ENCODE peak calls at places on chromosomes 11 and 22, in ten cellular contexts. L is nephron progenitor cell, Q is progenitor cell of endocrine pancreas, P is kidney epithelial cell, D is uterus, C is AG09309, T is endothelial cell, B is AG09319, Z is GM10248, A is A549. R is an unnamed sample.

GRCh38 chr11:47571895-47572294 is 6.5 kb downstream of the PTPMT1 start:
- DNase-seq in T (no peak), D (no peak), B (no peak), L (no peak), Z (no peak), P (no peak), C (no peak), A (no peak), Q (no peak), R (peak)

GRCh38 chr11:4019891-4020290 is 74.7 kb upstream of the RRM1 start:
- DNase-seq in Z (no peak), A (no peak), P (no peak), B (no peak), Q (no peak), D (no peak), L (no peak), T (no peak), C (no peak), R (peak)

GRCh38 chr11:128238521-128239222 is 348.7 kb downstream of the ETS1 start:
- DNase-seq in A (no peak), T (no peak), B (no peak), Z (peak), D (no peak), C (no peak), Q (no peak), L (no peak), P (no peak), R (no peak)

GRCh38 chr11:67691149-67691548 is 16.7 kb upstream of the ALDH3B2 start:
- DNase-seq in P (no peak), C (no peak), L (no peak), Z (no peak), B (no peak), D (no peak), T (no peak), Q (no peak), A (no peak), R (no peak)

GRCh38 chr11:68106165-68106940 is 14.8 kb downstream of the CHKA start:
- DNase-seq in Z (no peak), B (no peak), A (no peak), P (no peak), L (no peak), T (no peak), Q (no peak), C (no peak), D (no peak), R (no peak)

GRCh38 chr22:50473855-50474671 is 772 bp downstream of the SBF1 start:
- DNase-seq in T (peak), C (no peak), B (no peak), Q (no peak), P (no peak), D (no peak), L (peak), A (no peak), Z (no peak), R (peak)

GRCh38 chr11:27353593-27354358 is 9.2 kb downstream of the CCDC34 start:
- DNase-seq in Q (no peak), C (no peak), A (no peak), L (no peak), D (no peak), P (no peak), B (no peak), T (no peak), Z (no peak), R (peak)

GRCh38 chr11:35619754-35620640 is 1.7 kb downstream of the FJX1 start:
- DNase-seq in P (no peak), T (peak), L (peak), Q (peak), D (no peak), A (peak), B (no peak), C (no peak), Z (peak), R (peak)

GRCh38 chr11:126840201-126840886 is 160.2 kb downstream of the KIRREL3 start:
- DNase-seq in A (no peak), Q (no peak), C (peak), Z (no peak), T (no peak), D (no peak), L (no peak), B (no peak), P (no peak), R (peak)

GRCh38 chr11:44963071-44963575 is 12.4 kb upstream of the TP53I11 start:
- DNase-seq in P (no peak), B (no peak), Z (no peak), C (no peak), Q (no peak), T (no peak), L (no peak), D (no peak), A (no peak), R (no peak)

GRCh38 chr11:44868455-44869421 is 81.9 kb downstream of the TP53I11 start:
- DNase-seq in D (no peak), Z (no peak), P (no peak), Q (no peak), T (no peak), L (no peak), B (no peak), A (no peak), C (no peak), R (no peak)

GRCh38 chr11:32586576-32587190 is 3.1 kb downstream of the EIF3M start:
- DNase-seq in B (no peak), C (no peak), Z (no peak), A (peak), T (no peak), Q (no peak), D (no peak), P (no peak), L (no peak), R (peak)

GRCh38 chr11:46272816-46273427 is 4.5 kb upstream of the CREB3L1 start:
- DNase-seq in P (no peak), L (no peak), C (no peak), D (peak), Z (no peak), Q (no peak), A (no peak), T (no peak), B (no peak), R (peak)

GRCh38 chr11:12807621-12808020 is 133.4 kb downstream of the TEAD1 start:
- DNase-seq in Q (no peak), Z (no peak), D (no peak), T (no peak), P (no peak), C (no peak), A (no peak), L (no peak), B (no peak), R (no peak)

GRCh38 chr11:116882386-116882785 is 45.0 kb upstream of the APOA1 start:
- DNase-seq in A (no peak), L (no peak), Q (no peak), T (no peak), Z (no peak), D (no peak), P (peak), B (peak), C (peak), R (peak)

GRCh38 chr11:60769273-60769672 is 12.6 kb downstream of the MS4A15 start:
- DNase-seq in Z (no peak), B (no peak), T (no peak), L (no peak), C (no peak), P (no peak), A (no peak), Q (no peak), D (no peak), R (no peak)

GRCh38 chr11:36381005-36381350 is 84.9 kb downstream of the PRR5L start:
- DNase-seq in L (no peak), A (no peak), C (no peak), D (no peak), P (no peak), Z (no peak), B (no peak), T (no peak), Q (no peak), R (no peak)

GRCh38 chr22:25754527-25755202 is 12.7 kb downstream of the MYO18B start:
- DNase-seq in D (peak), B (peak), Z (no peak), Q (no peak), P (no peak), C (peak), T (no peak), L (no peak), A (peak), R (no peak)

GRCh38 chr22:40020956-40021355 is 26.2 kb downstream of the FAM83F start:
- DNase-seq in Z (no peak), L (no peak), C (no peak), Q (no peak), T (no peak), P (no peak), B (no peak), D (no peak), A (no peak), R (no peak)

GRCh38 chr22:35649636-35650250 is 1.5 kb downstream of the APOL6 start:
- DNase-seq in C (no peak), L (no peak), Z (no peak), B (no peak), Q (no peak), T (no peak), D (no peak), A (no peak), P (no peak), R (no peak)

GRCh38 chr22:19728836-19729235 is 5.5 kb downstream of the GP1BB start:
- DNase-seq in B (no peak), D (no peak), L (no peak), Q (no peak), A (no peak), C (no peak), Z (no peak), T (no peak), P (no peak), R (no peak)

GRCh38 chr11:47950396-47950795 is 30.0 kb upstream of the PTPRJ start:
- DNase-seq in C (no peak), T (no peak), P (no peak), Q (no peak), A (no peak), Z (no peak), D (no peak), L (no peak), B (no peak), R (no peak)

GRCh38 chr11:7858001-7858400 is 61.3 kb upstream of the OR5P2 start:
- DNase-seq in L (no peak), D (no peak), C (no peak), T (no peak), Z (no peak), P (no peak), A (no peak), B (no peak), Q (no peak), R (no peak)

GRCh38 chr11:68026391-68027105 is 3.9 kb upstream of the NDUFS8 start:
- DNase-seq in A (no peak), Q (no peak), B (no peak), D (no peak), Z (no peak), C (no peak), P (no peak), L (no peak), T (no peak), R (no peak)

GRCh38 chr11:1692708-1693326 is 4.2 kb upstream of the KRTAP5-6 start:
- DNase-seq in Z (no peak), P (no peak), Q (no peak), L (no peak), B (no peak), T (no peak), D (no peak), A (no peak), C (no peak), R (no peak)

GRCh38 chr22:33472462-33473344 is 414.5 kb upstream of the SYN3 start:
- DNase-seq in B (no peak), D (no peak), T (no peak), C (no peak), Q (no peak), Z (peak), A (no peak), P (no peak), L (no peak), R (no peak)

GRCh38 chr11:79404325-79404724 is 36.5 kb downstream of the TENM4 start:
- DNase-seq in L (no peak), T (no peak), D (peak), C (no peak), P (no peak), Q (no peak), B (no peak), Z (no peak), A (no peak), R (no peak)

GRCh38 chr11:1126491-1126926 is 31.2 kb upstream of the MUC5AC start:
- DNase-seq in Z (no peak), A (no peak), P (no peak), C (no peak), T (peak), B (no peak), D (no peak), L (no peak), Q (peak), R (no peak)

GRCh38 chr22:23909258-23909898 is 15.2 kb downstream of the MIF start:
- DNase-seq in Q (no peak), T (no peak), D (no peak), L (no peak), A (no peak), C (no peak), Z (no peak), B (no peak), P (no peak), R (no peak)

GRCh38 chr11:71249301-71249700 is 3.1 kb downstream of the SHANK2 start:
- DNase-seq in C (no peak), B (no peak), L (no peak), Q (no peak), P (no peak), T (no peak), D (no peak), A (no peak), Z (no peak), R (no peak)

GRCh38 chr11:64674774-64675173 is 48.2 kb downstream of the NRXN2 start:
- DNase-seq in P (no peak), C (no peak), T (no peak), A (no peak), Z (peak), L (no peak), Q (no peak), B (no peak), D (no peak), R (no peak)

GRCh38 chr22:45428391-45429385 is 15.2 kb downstream of the RIBC2 start:
- DNase-seq in A (no peak), L (no peak), B (no peak), Z (no peak), P (no peak), Q (no peak), C (no peak), D (peak), T (no peak), R (no peak)

GRCh38 chr11:2665747-2666710 is 33.8 kb downstream of the KCNQ1OT1 start:
- DNase-seq in T (no peak), Q (peak), L (no peak), D (peak), C (no peak), Z (no peak), A (no peak), B (no peak), P (no peak), R (no peak)

GRCh38 chr22:49853981-49854791 is 542 bp downstream of the ZBED4 start:
- DNase-seq in D (peak), Z (peak), A (peak), Q (no peak), T (peak), L (peak), C (no peak), B (no peak), P (no peak), R (peak)

GRCh38 chr11:125441648-125442410 is 54.2 kb downstream of the FEZ1 start:
- DNase-seq in C (no peak), Z (no peak), L (no peak), Q (no peak), P (no peak), A (no peak), D (no peak), T (no peak), B (no peak), R (no peak)

GRCh38 chr11:41050791-41051190 is 408.7 kb downstream of the LRRC4C start:
- DNase-seq in B (no peak), L (no peak), C (no peak), Q (no peak), D (no peak), A (no peak), P (no peak), T (no peak), Z (no peak), R (no peak)
- TF ChIP-seq CTCF in B (no peak), L (no peak), C (no peak), Q (no peak), D (no peak), A (no peak), P (no peak), T (no peak), Z (no peak), R (no peak)

DNA sequence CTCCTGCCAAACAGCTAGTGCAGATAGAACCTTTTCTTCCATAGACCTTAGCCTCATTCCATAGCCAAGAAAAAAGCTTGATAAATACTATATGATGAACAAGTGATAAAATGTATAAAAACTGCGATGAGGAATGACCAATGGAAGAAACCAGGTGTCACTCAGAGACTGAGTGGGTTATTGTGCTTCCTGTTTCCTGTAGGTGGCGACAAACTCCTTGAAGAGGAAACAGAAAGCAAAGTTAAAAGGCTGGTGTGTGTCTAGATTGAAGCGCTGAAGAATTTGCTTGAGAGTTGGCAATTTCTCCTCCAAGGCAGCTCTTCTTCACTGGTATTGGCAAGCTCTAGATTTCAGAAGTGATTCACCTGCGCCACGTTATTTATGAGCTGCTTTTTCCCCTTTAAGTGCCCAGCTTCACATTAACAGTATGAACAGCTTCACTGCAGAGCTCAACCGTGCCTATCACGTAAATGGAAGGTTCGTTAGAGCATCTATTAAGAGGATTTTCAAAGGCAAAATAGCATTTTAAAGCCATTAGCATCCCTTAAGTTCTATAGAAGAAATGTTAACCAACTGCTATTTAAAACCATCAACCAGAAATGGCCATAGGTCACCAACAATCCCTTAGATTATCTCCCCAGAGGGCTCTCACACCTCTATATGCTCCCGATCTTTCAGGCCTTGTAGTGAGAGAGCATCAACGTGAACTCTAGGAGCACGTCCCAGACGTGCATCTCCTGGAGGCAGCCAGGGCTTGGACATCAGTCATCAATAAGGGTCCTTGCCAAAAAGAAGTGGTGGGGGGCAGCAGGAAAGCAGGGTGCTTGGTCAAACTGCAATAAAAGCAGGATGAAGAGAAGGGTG is 179.4 kb downstream of the CADM1 start:
- DNase-seq in Q (no peak), T (peak), B (peak), P (peak), A (peak), Z (peak), L (peak), C (peak), D (no peak), R (peak)
- TF ChIP-seq CTCF in Q (peak), T (peak), B (peak), P (peak), A (peak), Z (peak), L (peak), C (peak), D (peak), R (peak)

GRCh38 chr22:42111798-42112197 is 18.8 kb downstream of the CYP2D6 start:
- DNase-seq in Z (no peak), D (no peak), B (no peak), C (no peak), A (no peak), L (no peak), P (no peak), T (no peak), Q (no peak), R (no peak)

GRCh38 chr22:42114721-42115120 is 15.9 kb downstream of the CYP2D6 start:
- DNase-seq in D (no peak), B (no peak), Z (no peak), P (no peak), T (no peak), L (no peak), Q (no peak), C (no peak), A (peak), R (peak)

DNA sequence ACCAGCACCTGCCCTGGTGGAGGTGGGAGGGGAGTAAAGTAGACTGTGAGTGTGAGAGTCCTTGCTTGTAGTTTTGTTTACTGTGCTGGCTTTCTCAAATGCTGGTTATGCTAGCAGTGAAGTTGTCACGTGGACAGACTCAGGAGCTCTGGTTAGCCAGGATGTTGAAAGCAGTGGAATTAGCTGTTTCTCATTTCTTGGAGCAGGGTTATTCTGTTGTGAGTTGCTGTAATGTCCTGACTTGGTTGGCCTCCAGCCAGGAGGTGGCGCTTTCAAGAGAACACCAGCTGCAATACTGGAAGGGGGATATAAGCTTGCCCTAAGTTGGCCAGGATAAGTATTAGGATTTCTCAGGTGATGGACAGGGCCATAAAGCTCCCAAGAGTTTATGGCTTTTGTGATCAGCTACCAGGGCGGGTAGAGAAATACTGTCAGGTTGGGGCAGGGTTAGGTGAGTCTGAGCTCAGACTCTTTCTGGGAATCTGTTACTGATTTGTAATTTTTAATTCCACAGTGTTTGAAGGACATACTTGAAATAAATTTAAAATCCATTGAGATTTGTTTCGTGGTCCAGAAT is 13.7 kb downstream of the CYP2D6 start:
- DNase-seq in D (no peak), C (no peak), Z (no peak), T (no peak), L (no peak), Q (no peak), B (no peak), A (no peak), P (no peak), R (no peak)
- TF ChIP-seq CTCF in D (no peak), C (no peak), Z (no peak), T (no peak), L (no peak), Q (no peak), B (no peak), A (no peak), P (no peak), R (no peak)

GRCh38 chr22:17083811-17084540 is 824 bp upstream of the IL17RA start:
- DNase-seq in C (no peak), B (no peak), Z (no peak), T (no peak), L (no peak), P (no peak), A (no peak), D (no peak), Q (no peak), R (no peak)
- TF ChIP-seq CTCF in C (no peak), B (no peak), Z (no peak), T (no peak), L (no peak), P (no peak), A (no peak), D (no peak), Q (no peak), R (no peak)

GRCh38 chr22:46428602-46429326 is 93.2 kb downstream of the TRMU start:
- DNase-seq in Q (no peak), Z (no peak), T (no peak), L (peak), A (no peak), C (no peak), P (no peak), D (no peak), B (no peak), R (no peak)
- TF ChIP-seq CTCF in Q (no peak), Z (no peak), T (no peak), L (no peak), A (no peak), C (no peak), P (no peak), D (no peak), B (no peak), R (no peak)

GRCh38 chr11:102522332-102523207 is 8.0 kb downstream of the MMP7 start:
- DNase-seq in B (no peak), L (no peak), Z (no peak), Q (no peak), T (no peak), C (no peak), D (no peak), A (no peak), P (no peak), R (no peak)

GRCh38 chr11:102527041-102527440 is 3.5 kb downstream of the MMP7 start:
- DNase-seq in P (no peak), L (no peak), T (no peak), Q (no peak), C (no peak), A (no peak), B (no peak), Z (no peak), D (no peak), R (no peak)

GRCh38 chr11:102520514-102520913 is 10.0 kb downstream of the MMP7 start:
- DNase-seq in A (no peak), L (no peak), B (no peak), P (no peak), C (no peak), T (no peak), D (no peak), Q (no peak), Z (no peak), R (no peak)

GRCh38 chr11:102521121-102521520 is 9.4 kb downstream of the MMP7 start:
- DNase-seq in D (no peak), Z (no peak), C (no peak), Q (no peak), T (no peak), P (no peak), A (no peak), L (no peak), B (no peak), R (no peak)

DNA sequence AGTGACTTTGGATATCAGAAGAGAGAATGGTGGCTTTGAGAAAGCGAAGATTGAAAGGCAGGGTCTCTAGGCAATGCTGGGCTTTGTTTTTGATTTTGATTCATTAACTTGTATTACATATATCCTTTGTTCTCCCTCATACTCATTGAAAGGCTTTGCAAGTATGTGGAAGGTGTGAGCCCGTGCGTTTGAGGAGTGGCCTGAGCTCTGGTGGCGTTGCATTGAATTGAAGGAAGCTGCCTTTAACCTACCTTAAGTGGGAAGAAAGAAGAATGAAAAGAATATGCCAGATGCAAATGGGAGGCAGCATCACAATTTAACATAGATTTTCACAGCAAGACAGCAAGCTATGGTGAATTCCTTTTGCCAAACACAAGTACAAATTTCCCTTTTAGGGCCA is 6.7 kb downstream of the MMP7 start:
- DNase-seq in L (no peak), C (no peak), B (no peak), P (no peak), Z (no peak), T (no peak), Q (no peak), D (no peak), A (no peak), R (no peak)
- TF ChIP-seq CTCF in L (no peak), C (no peak), B (no peak), P (no peak), Z (no peak), T (no peak), Q (no peak), D (no peak), A (no peak), R (no peak)